ENCODE peak calls at places on chromosomes 4 and X, in nine cellular contexts. C is suprapubic skin, S is stomach, G is K562, N is HCT116, B is upper lobe of left lung, M is H1, I is endothelial cell of umbilical vein, P is sigmoid colon. T is an unnamed sample.

GRCh38 chr4:6878451-6879059 is 31.1 kb upstream of the TBC1D14 start:
- DNase-seq in G (no peak), P (no peak), N (no peak), M (no peak), S (no peak), I (no peak), C (no peak), B (no peak), T (no peak)

GRCh38 chrX:108834036-108834435 is 97.7 kb upstream of the IRS4 start:
- DNase-seq in G (no peak), N (no peak), M (no peak), P (no peak), I (no peak), S (no peak), B (no peak), C (no peak), T (no peak)

GRCh38 chrX:153662266-153662665 is 11.3 kb downstream of the PNCK start:
- DNase-seq in N (peak), S (peak), M (no peak), P (peak), C (peak), G (peak), B (peak), I (peak), T (peak)

GRCh38 chr4:88629826-88630225 is 37.5 kb downstream of the HERC3 start:
- DNase-seq in S (no peak), P (no peak), B (no peak), G (no peak), C (no peak), N (no peak), I (no peak), M (no peak), T (no peak)

GRCh38 chr4:22030321-22030720 is 81.7 kb upstream of the KCNIP4 start:
- DNase-seq in P (no peak), M (no peak), N (no peak), G (no peak), S (no peak), I (no peak), C (no peak), B (no peak), T (no peak)

GRCh38 chr4:10175626-10176025 is 59.0 kb upstream of the WDR1 start:
- DNase-seq in S (no peak), P (no peak), G (no peak), M (no peak), N (no peak), B (no peak), I (no peak), C (no peak), T (no peak)

GRCh38 chrX:46791927-46792825 is 33.3 kb upstream of the SLC9A7 start:
- DNase-seq in N (peak), I (peak), S (peak), B (peak), P (no peak), G (peak), C (no peak), M (no peak), T (peak)

GRCh38 chr4:74114234-74114633 is 15.2 kb upstream of the CXCL2 start:
- DNase-seq in N (no peak), G (no peak), M (no peak), S (no peak), P (no peak), I (peak), C (no peak), B (no peak), T (no peak)

DNA sequence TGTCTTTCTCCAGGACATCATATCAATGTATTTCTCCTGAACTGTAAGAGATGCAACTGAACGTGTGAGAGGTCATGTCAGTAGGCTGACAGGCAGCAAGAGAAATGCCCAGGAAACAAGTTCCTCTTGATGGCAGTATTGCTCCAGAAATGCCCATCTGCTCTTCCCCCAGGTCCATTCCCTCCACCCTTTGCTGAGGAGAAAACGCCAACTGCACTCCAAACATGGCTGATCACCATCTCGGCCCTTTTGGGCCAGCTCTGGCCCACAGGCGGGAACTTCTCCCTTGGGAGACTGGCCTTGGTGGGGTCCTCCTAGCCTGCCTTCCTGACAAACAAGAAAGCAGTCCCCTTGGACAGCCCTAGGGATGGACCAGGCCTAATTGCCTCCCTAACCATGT is 276.5 kb upstream of the AGTR2 start:
- DNase-seq in C (no peak), M (no peak), B (no peak), P (no peak), G (peak), I (no peak), S (no peak), N (peak), T (no peak)
- TF ChIP-seq CTCF in C (no peak), M (no peak), B (no peak), P (no peak), G (peak), I (no peak), S (no peak), N (no peak), T (no peak)

GRCh38 chrX:68433155-68433980 is at the start of gene OPHN1:
- DNase-seq in B (peak), P (peak), S (peak), G (peak), C (peak), M (peak), I (peak), N (peak), T (peak)
- TF ChIP-seq POLR2AphosphoS5 in B (peak), P (peak), S (peak), G (no peak), C (no peak), M (peak), I (no peak), N (peak), T (peak)

GRCh38 chrX:136057567-136057966 is 72.3 kb downstream of the SLC9A6 start:
- DNase-seq in P (no peak), N (no peak), I (no peak), C (no peak), M (no peak), B (no peak), G (no peak), S (no peak), T (no peak)

GRCh38 chrX:136059350-136059749 is 74.1 kb downstream of the SLC9A6 start:
- DNase-seq in I (no peak), B (no peak), G (no peak), M (no peak), N (no peak), C (no peak), S (no peak), P (no peak), T (no peak)

GRCh38 chrX:136061302-136061701 is 76.1 kb downstream of the SLC9A6 start:
- DNase-seq in B (no peak), P (no peak), S (no peak), C (no peak), I (no peak), G (no peak), M (no peak), N (no peak), T (no peak)

DNA sequence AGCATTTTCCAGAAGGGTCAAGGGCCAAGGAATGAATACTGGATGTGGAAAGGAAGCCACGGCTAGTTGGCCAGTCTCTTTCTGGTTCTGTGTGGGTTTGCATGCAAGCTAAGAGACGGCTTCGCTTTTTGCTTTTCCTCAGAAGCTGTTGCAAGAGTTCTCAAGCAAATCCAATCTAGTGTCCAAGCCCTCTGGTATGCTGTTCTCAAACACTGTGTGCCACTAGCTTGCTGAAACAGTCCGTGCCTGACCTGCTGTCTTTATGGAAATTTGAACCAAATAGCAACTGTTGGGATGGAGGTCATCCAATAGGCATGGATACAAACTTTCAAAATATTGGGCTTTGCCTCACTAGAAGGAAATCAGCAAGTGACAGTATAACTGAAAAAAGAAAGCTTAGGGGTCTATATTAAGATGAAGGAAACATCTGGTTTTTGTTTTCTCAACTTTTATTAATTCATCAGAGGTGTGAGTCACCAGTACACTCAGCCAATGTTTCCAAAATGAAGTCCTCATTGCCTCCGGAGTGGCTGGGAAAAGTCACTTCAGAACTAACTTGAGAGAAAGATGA is 70.5 kb downstream of the SLC9A6 start:
- DNase-seq in N (no peak), S (no peak), B (no peak), P (peak), G (no peak), C (no peak), M (no peak), I (peak), T (no peak)
- TF ChIP-seq POLR2A in N (no peak), S (no peak), B (no peak), P (peak), G (no peak), C (no peak), M (no peak), I (no peak), T (no peak)

DNA sequence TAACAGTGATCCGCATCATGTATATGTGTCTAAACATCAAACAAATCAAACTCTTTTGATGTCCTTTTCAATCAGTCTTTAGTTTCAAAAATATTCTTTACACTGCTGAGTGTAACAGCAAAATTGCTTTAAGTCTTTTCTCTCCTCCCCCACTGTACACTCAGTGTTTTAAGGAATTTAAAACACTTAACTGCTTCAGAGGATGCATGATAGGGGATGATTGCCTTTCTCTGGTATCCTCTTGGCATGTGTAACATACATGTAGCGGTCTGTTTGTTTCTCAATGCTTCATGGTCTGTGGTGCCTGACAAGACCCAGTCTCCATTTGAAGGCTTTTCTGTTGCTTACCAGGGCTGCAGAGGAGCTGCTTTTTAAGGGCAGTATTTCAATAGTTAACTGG is 41.6 kb downstream of the LIMCH1 start:
- DNase-seq in M (no peak), S (no peak), P (no peak), B (no peak), I (no peak), C (no peak), N (no peak), G (no peak), T (no peak)
- TF ChIP-seq CTCF in M (no peak), S (no peak), P (no peak), B (no peak), I (no peak), C (no peak), N (no peak), G (no peak), T (no peak)

T was measured in prostate gland.